ENCODE peak calls at places on chromosome 19, in six cellular contexts. M is mucosa of descending colon, E is brain microvascular endothelial cell, A is AG20443, V is mesenteric fat pad, U is amniotic stem cell. G is an unnamed sample.
A peak's percentile ranks its signal among the peaks of the same experiment; 100 is the strongest.

GRCh38 chr19:6039541-6040225 is 61.7 kb upstream of the RANBP3 start:
- DNase-seq in U (no peak), M (no peak), V (peak; percentile 86), E (no peak), A (no peak), G (no peak)

GRCh38 chr19:43315851-43316250 is 37.6 kb upstream of the CD177 start:
- DNase-seq in A (no peak), E (no peak), U (no peak), V (no peak), M (no peak), G (no peak)

GRCh38 chr19:14603990-14604387 is 21.1 kb downstream of the CLEC17A start:
- DNase-seq in A (no peak), M (no peak), V (no peak), U (no peak), E (no peak), G (no peak)

GRCh38 chr19:49212302-49212701 is 54.7 kb downstream of the TRPM4 start:
- DNase-seq in A (no peak), U (no peak), M (no peak), V (no peak), E (no peak), G (no peak)

GRCh38 chr19:13208131-13208963 is 58.1 kb downstream of the IER2 start:
- DNase-seq in E (peak; percentile 54), U (peak; percentile 11), A (peak; percentile 84), M (peak; percentile 63), V (no peak), G (no peak)

GRCh38 chr19:49142866-49143335 is 12.3 kb downstream of the HRC start:
- DNase-seq in A (peak; percentile 96), E (peak; percentile 90), M (peak; percentile 89), U (peak; percentile 78), V (no peak), G (peak; percentile 88)

GRCh38 chr19:52601025-52601973 is 31.2 kb downstream of the ZNF701 start:
- DNase-seq in M (peak; percentile 97), V (peak; percentile 98), A (peak; percentile 96), U (peak; percentile 91), E (peak; percentile 81), G (no peak)

GRCh38 chr19:42229263-42229854 is 9.2 kb downstream of the ZNF526 start:
- DNase-seq in M (no peak), V (no peak), A (no peak), U (no peak), E (no peak), G (no peak)

GRCh38 chr19:55528030-55528801 is 8.7 kb downstream of the SBK2 start:
- DNase-seq in E (no peak), M (no peak), U (no peak), A (peak; percentile 45), V (no peak), G (no peak)

GRCh38 chr19:19860756-19861390 is 4.8 kb upstream of the ZNF253 start:
- DNase-seq in M (no peak), V (no peak), U (no peak), E (no peak), A (peak; percentile 3), G (no peak)

GRCh38 chr19:44553478-44554171 is 24.1 kb upstream of the CEACAM20 start:
- DNase-seq in V (no peak), E (peak; percentile 15), A (no peak), M (no peak), U (no peak), G (no peak)

G was measured in vagina.